ENCODE peak calls at places on chromosomes 13 and 19, in five cellular contexts. One of them, this sample, is unnamed. For H3K4me1, the result is how much of the 10 kb centered on the place peaks cover.

GRCh38 chr19:7909471-7910067 is 5.1 kb upstream of the TGFBR3L start:
- DNase-seq in lung: no peak
- DNase-seq in IMR-90: no peak
- DNase-seq in uterus: no peak
- DNase-seq in aorta: peak
- DNase-seq in this sample: no peak

GRCh38 chr19:2475702-2476450 is at the start of gene GADD45B:
- DNase-seq in lung: peak
- DNase-seq in IMR-90: peak
- DNase-seq in uterus: peak
- DNase-seq in aorta: peak
- DNase-seq in this sample: peak

GRCh38 chr19:39351537-39352037 is 9.4 kb downstream of the SAMD4B start:
- DNase-seq in lung: no peak
- DNase-seq in IMR-90: peak
- DNase-seq in uterus: no peak
- DNase-seq in aorta: peak
- DNase-seq in this sample: no peak

GRCh38 chr19:12834418-12834943 is at the start of gene RTBDN:
- DNase-seq in lung: no peak
- DNase-seq in IMR-90: no peak
- DNase-seq in uterus: no peak
- DNase-seq in aorta: no peak
- DNase-seq in this sample: no peak

GRCh38 chr19:7224205-7224833 is 69.9 kb downstream of the INSR start:
- DNase-seq in lung: peak
- DNase-seq in IMR-90: peak
- DNase-seq in uterus: peak
- DNase-seq in aorta: no peak
- DNase-seq in this sample: no peak

GRCh38 chr13:79776538-79776937 is 295.6 kb downstream of the NDFIP2 start:
- DNase-seq in lung: no peak
- DNase-seq in IMR-90: peak
- DNase-seq in uterus: no peak
- DNase-seq in aorta: no peak
- DNase-seq in this sample: no peak

GRCh38 chr19:41409288-41409687 is 11.7 kb downstream of the BCKDHA start:
- DNase-seq in lung: peak
- DNase-seq in IMR-90: peak
- DNase-seq in uterus: no peak
- DNase-seq in aorta: no peak
- DNase-seq in this sample: no peak

GRCh38 chr13:30978981-30979956 is 46.8 kb downstream of the TEX26 start:
- DNase-seq in lung: no peak
- DNase-seq in IMR-90: no peak
- DNase-seq in uterus: no peak
- DNase-seq in aorta: no peak
- DNase-seq in this sample: no peak

DNA sequence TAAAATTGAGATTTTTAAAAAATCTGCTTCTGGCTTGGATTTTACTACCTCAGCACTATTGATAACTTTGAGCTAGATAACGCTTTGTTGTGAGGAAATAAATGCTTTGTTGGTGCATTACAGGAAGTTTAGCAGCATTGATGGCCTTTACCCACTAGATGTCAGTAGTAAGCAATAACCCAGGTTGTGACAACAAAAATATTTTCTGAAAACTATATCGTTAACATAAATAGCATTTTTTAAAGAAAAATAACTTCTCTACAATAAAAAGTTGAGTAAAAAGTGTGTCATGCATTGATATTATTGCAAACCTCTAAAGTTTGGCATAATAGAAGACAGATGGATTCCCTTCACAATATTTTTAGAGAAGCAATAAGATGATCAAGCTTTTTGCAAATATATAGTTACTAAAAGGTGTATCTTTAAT is 1246.5 kb downstream of the UQCRFS1 start:
- DNase-seq in lung: no peak
- DNase-seq in IMR-90: no peak
- DNase-seq in uterus: no peak
- DNase-seq in aorta: no peak
- DNase-seq in this sample: no peak
- H3K4me1 ChIP-seq in lung: under half
- H3K4me1 ChIP-seq in IMR-90: under half
- H3K4me1 ChIP-seq in uterus: under half
- H3K4me1 ChIP-seq in aorta: under half
- H3K4me1 ChIP-seq in this sample: under half

DNA sequence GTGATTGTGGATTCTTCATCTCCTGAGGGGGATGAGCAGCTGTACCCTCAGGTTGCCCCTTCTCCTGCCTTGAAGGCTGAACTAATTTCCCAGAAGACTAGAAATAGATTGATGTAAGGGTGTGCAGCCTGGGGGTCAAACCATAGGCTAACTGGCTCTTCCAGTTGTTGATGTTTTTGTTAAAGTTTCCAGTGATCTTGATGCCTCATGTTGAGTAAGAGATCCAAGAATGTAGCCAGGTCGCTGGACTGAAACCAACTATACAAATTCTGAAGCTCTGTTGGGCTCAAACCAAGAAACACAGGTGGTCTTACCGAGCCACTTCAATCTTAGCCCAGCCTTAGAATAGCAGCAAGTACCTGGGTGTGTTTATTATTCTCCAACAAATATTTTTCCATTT is 391.8 kb downstream of the KLF5 start:
- DNase-seq in lung: no peak
- DNase-seq in IMR-90: peak
- DNase-seq in uterus: no peak
- DNase-seq in aorta: no peak
- DNase-seq in this sample: no peak
- H3K4me1 ChIP-seq in lung: under half
- H3K4me1 ChIP-seq in IMR-90: under half
- H3K4me1 ChIP-seq in uterus: under half
- H3K4me1 ChIP-seq in aorta: under half
- H3K4me1 ChIP-seq in this sample: under half

DNA sequence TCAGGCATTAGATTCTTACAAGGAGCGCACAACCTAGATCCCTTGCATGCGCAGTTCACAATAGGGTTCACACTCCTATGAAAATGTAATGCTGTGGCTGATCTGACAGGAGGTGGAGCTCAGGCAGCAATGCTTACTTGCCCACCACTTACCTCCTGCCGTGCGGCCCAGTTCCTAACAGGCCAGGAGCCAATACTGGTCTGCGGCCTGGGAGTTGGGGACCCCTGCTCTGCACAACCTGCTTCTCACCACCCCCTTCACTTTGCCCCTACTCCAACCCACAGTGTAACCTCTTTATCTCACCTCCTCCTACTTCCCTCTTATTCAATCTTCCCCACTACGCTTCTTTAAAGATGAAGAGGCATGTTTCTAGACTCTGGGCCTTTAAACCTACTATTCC is 240.2 kb downstream of the RGCC start:
- DNase-seq in lung: no peak
- DNase-seq in IMR-90: no peak
- DNase-seq in uterus: no peak
- DNase-seq in aorta: no peak
- DNase-seq in this sample: no peak
- H3K4me1 ChIP-seq in lung: under half
- H3K4me1 ChIP-seq in IMR-90: under half
- H3K4me1 ChIP-seq in uterus: under half
- H3K4me1 ChIP-seq in aorta: under half
- H3K4me1 ChIP-seq in this sample: under half

DNA sequence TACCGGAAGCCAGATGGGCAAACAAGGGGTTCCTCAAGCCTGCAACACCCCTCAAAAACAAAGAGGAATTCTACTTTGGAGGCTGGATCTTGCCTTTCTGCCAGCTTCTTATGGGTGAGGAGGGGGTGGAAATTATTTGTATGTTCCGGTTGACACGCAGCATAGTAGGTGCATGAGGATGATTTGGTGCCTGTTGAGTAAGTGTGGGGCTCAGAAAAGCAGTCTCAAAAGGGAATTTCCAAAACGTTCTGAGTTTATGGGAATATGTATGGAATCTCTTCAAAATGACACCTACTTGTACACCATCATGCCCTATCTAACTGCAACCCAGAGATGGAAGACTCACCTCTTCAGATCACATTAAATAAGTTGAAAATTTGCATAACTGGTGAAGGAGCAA is 3.0 kb upstream of the TECR start:
- DNase-seq in lung: no peak
- DNase-seq in IMR-90: no peak
- DNase-seq in uterus: no peak
- DNase-seq in aorta: no peak
- DNase-seq in this sample: no peak
- H3K4me1 ChIP-seq in lung: under half
- H3K4me1 ChIP-seq in IMR-90: under half
- H3K4me1 ChIP-seq in uterus: under half
- H3K4me1 ChIP-seq in aorta: under half
- H3K4me1 ChIP-seq in this sample: under half

DNA sequence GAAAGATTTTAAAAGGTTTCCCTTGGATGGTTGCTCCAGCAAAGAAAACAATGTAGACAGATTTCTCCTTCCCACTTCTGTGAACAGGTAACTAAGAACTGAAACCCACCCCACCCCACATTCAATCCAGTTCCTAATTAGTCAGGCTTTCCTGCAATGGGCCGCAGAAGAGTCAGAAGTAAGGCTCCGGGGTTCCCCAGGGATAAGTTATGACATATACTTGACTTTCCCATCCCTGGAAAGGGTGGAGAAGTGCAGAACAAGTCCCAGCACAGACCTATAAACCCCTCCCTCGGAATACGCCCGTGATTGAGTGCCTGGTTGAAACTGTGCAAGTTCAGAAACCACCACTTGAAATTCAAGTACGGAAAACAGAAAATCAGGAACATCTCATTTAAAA is 24.9 kb downstream of the RCBTB2 start:
- DNase-seq in lung: no peak
- DNase-seq in IMR-90: no peak
- DNase-seq in uterus: no peak
- DNase-seq in aorta: no peak
- DNase-seq in this sample: peak
- H3K4me1 ChIP-seq in lung: under half
- H3K4me1 ChIP-seq in IMR-90: under half
- H3K4me1 ChIP-seq in uterus: under half
- H3K4me1 ChIP-seq in aorta: under half
- H3K4me1 ChIP-seq in this sample: under half

DNA sequence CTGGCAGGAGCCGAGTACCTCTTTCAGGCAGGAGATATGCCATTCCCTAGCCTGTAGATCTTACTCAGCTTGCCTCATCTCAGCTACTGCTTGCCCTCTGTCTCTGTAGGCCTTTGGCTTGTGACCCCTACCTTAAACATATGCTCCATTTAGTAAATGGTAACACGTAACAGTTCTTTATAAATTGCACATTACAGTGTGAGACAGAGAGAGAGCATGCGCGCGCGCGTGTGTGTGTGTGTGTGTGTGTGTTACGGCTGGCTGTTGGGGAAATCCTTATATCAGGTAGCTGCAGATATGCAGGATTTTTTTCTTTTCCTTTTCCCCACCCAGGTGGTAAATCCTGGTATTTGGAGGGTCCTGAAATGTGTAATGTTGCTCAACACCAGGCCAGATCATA is 4.2 kb downstream of the SPINT2 start:
- DNase-seq in lung: no peak
- DNase-seq in IMR-90: no peak
- DNase-seq in uterus: no peak
- DNase-seq in aorta: no peak
- DNase-seq in this sample: no peak
- H3K4me1 ChIP-seq in lung: under half
- H3K4me1 ChIP-seq in IMR-90: under half
- H3K4me1 ChIP-seq in uterus: under half
- H3K4me1 ChIP-seq in aorta: under half
- H3K4me1 ChIP-seq in this sample: under half

DNA sequence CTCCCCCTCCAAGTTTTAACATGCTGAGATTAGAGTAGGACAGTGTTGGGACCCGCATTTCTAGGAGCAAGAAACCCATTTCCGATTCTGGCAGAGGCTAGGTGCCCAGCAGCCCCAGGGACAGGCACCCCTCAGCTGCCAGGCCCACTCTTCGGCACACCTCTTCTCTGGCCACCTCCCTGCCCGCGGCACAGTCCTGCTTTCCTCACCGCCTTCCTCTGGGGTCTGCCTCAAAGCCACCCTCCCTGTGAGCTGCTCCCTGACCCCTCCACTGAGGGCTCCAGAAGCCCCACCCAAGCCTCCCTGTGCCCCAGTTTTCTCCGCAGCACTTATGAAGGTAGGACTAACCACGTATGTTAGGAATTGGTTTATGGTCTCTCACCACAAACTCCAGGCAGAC is 79.9 kb downstream of the STK24 start:
- DNase-seq in lung: no peak
- DNase-seq in IMR-90: no peak
- DNase-seq in uterus: no peak
- DNase-seq in aorta: no peak
- DNase-seq in this sample: no peak
- H3K4me1 ChIP-seq in lung: under half
- H3K4me1 ChIP-seq in IMR-90: under half
- H3K4me1 ChIP-seq in uterus: under half
- H3K4me1 ChIP-seq in aorta: under half
- H3K4me1 ChIP-seq in this sample: under half